ENCODE peak calls at places on chromosomes 2 and 18, in eight cellular contexts. X is RKO; G is naive thymus-derived CD8-positive, alpha-beta T cell; K is hypothalamus; A is stimulated activated CD4-positive, alpha-beta T cell treated with anti-CD3 and anti-CD28 coated beads, Interleukin-15, amount 100 ng/mL, for 1 hour; T is amniotic stem cell; P is ovary; B is HEK293T. M is an unnamed sample.

GRCh38 chr2:215921884-215922283 is 91.5 kb downstream of the MREG start:
- DNase-seq in X (peak; percentile 66), G (no peak), K (no peak), A (no peak), T (no peak), P (no peak), B (no peak), M (no peak)

GRCh38 chr2:19488009-19488691 is 129.7 kb upstream of the OSR1 start:
- DNase-seq in X (peak; percentile 76), G (no peak), K (no peak), A (no peak), T (no peak), P (no peak), B (no peak), M (no peak)

GRCh38 chr2:128388414-128389032 is 69.9 kb upstream of the HS6ST1 start:
- DNase-seq in X (no peak), G (no peak), K (no peak), A (no peak), T (no peak), P (no peak), B (no peak), M (no peak)

GRCh38 chr18:5417342-5417741 is 121.8 kb upstream of the ZBTB14 start:
- DNase-seq in X (no peak), G (no peak), K (peak; percentile 55), A (no peak), T (no peak), P (no peak), B (no peak), M (no peak)

GRCh38 chr18:6633370-6633769 is 96.1 kb upstream of the ARHGAP28 start:
- DNase-seq in X (no peak), G (no peak), K (no peak), A (no peak), T (no peak), P (no peak), B (no peak), M (no peak)

GRCh38 chr18:58315041-58315440 is 271.0 kb downstream of the NEDD4L start:
- DNase-seq in X (no peak), G (no peak), K (no peak), A (no peak), T (no peak), P (no peak), B (no peak), M (no peak)

GRCh38 chr2:64380853-64381527 is 73.0 kb upstream of the LGALSL start:
- DNase-seq in X (no peak), G (no peak), K (no peak), A (no peak), T (no peak), P (no peak), B (no peak), M (no peak)

GRCh38 chr2:182915369-182916326 is 49.2 kb upstream of the FRZB start:
- DNase-seq in X (peak; percentile 68), G (no peak), K (no peak), A (no peak), T (peak; percentile 71), P (no peak), B (peak; percentile 49), M (no peak)

GRCh38 chr2:190343170-190343499 is 254 bp upstream of the INPP1 start:
- DNase-seq in X (no peak), G (no peak), K (no peak), A (no peak), T (no peak), P (no peak), B (no peak), M (no peak)

GRCh38 chr2:53077413-53077812 is 690.2 kb upstream of the CHAC2 start:
- DNase-seq in X (no peak), G (no peak), K (no peak), A (no peak), T (no peak), P (no peak), B (no peak), M (no peak)

M was measured in testis.